ENCODE peak calls at places on chromosome 18, in ten cellular contexts. S is lower lobe of right lung, U is cardiac fibroblast, P is pancreas, Z is astrocyte of the spinal cord, J is neural progenitor cell, W is ovary, E is choroid plexus epithelial cell, M is heart right ventricle, K is fibroblast of villous mesenchyme. L is an unnamed sample.

GRCh38 chr18:59799383-59800015 is 100.3 kb upstream of the PMAIP1 start:
- DNase-seq in E (peak), Z (peak), U (no peak), M (no peak), S (no peak), P (no peak), W (no peak), J (no peak), K (peak), L (no peak)

GRCh38 chr18:12233378-12233777 is 20.8 kb upstream of the CIDEA start:
- DNase-seq in Z (peak), P (no peak), U (peak), K (peak), E (peak), M (no peak), J (no peak), W (no peak), S (no peak), L (no peak)

GRCh38 chr18:240175-240574 is 27.7 kb downstream of the THOC1 start:
- DNase-seq in P (no peak), W (no peak), J (no peak), Z (no peak), U (no peak), K (no peak), E (peak), S (no peak), M (no peak), L (peak)

GRCh38 chr18:28690100-28690499 is 513.2 kb upstream of the CDH2 start:
- DNase-seq in K (no peak), Z (no peak), M (no peak), E (no peak), U (no peak), W (no peak), S (no peak), P (no peak), J (no peak), L (no peak)

GRCh38 chr18:77068321-77068841 is 64.2 kb downstream of the MBP start:
- DNase-seq in P (no peak), E (peak), J (no peak), K (no peak), S (no peak), M (no peak), U (peak), Z (peak), W (no peak), L (peak)

GRCh38 chr18:42052137-42052708 is 97.2 kb downstream of the PIK3C3 start:
- DNase-seq in K (peak), M (no peak), U (peak), J (peak), P (no peak), S (no peak), Z (peak), W (no peak), E (peak), L (peak)

GRCh38 chr18:79579807-79580480 is 99.7 kb upstream of the CTDP1 start:
- DNase-seq in K (no peak), S (peak), M (no peak), W (peak), Z (no peak), J (no peak), U (no peak), P (no peak), E (no peak), L (no peak)

GRCh38 chr18:69944434-69944833 is 3.2 kb downstream of the CD226 start:
- DNase-seq in M (no peak), P (no peak), E (no peak), J (no peak), U (no peak), K (no peak), S (no peak), Z (no peak), W (no peak), L (no peak)

GRCh38 chr18:79117380-79117779 is 48.2 kb downstream of the ATP9B start:
- DNase-seq in U (no peak), Z (no peak), K (peak), W (no peak), P (no peak), S (peak), J (no peak), E (peak), M (no peak), L (no peak)

GRCh38 chr18:22337311-22337710 is 80.4 kb downstream of the CTAGE1 start:
- DNase-seq in J (no peak), E (peak), M (no peak), P (no peak), S (no peak), W (no peak), U (peak), K (peak), Z (no peak), L (peak)

GRCh38 chr18:64403784-64404498 is 255.1 kb upstream of the LINC00305 start:
- DNase-seq in Z (peak), M (no peak), S (no peak), K (no peak), U (no peak), P (no peak), J (peak), W (no peak), E (peak), L (no peak)

GRCh38 chr18:54205951-54206350 is 18.5 kb downstream of the MBD2 start:
- DNase-seq in E (peak), M (no peak), S (no peak), J (no peak), U (peak), W (no peak), Z (peak), P (no peak), K (peak), L (peak)

GRCh38 chr18:53906681-53907080 is 317.8 kb downstream of the MBD2 start:
- DNase-seq in J (no peak), E (peak), K (no peak), W (no peak), M (peak), Z (peak), S (no peak), P (no peak), U (peak), L (peak)

GRCh38 chr18:57595347-57595746 is 8.8 kb upstream of the FECH start:
- DNase-seq in E (no peak), J (peak), U (no peak), S (no peak), W (no peak), M (no peak), Z (no peak), K (no peak), P (no peak), L (no peak)

GRCh38 chr18:13256444-13257305 is 38.1 kb downstream of the LDLRAD4 start:
- DNase-seq in P (no peak), U (no peak), E (no peak), M (no peak), K (no peak), Z (no peak), W (no peak), S (no peak), J (peak), L (no peak)

GRCh38 chr18:23257686-23258565 is 122.6 kb downstream of the CABLES1 start:
- DNase-seq in Z (peak), M (no peak), W (no peak), J (no peak), S (peak), E (peak), U (peak), K (peak), P (no peak), L (peak)

GRCh38 chr18:79849328-79850207 is 51.8 kb downstream of the KCNG2 start:
- DNase-seq in Z (no peak), W (no peak), M (no peak), K (no peak), S (no peak), J (no peak), P (no peak), E (no peak), U (no peak), L (no peak)

GRCh38 chr18:22314001-22314400 is 103.7 kb downstream of the CTAGE1 start:
- DNase-seq in K (peak), S (no peak), P (no peak), J (no peak), W (no peak), M (no peak), U (peak), Z (no peak), E (peak), L (peak)

GRCh38 chr18:76824136-76824676 is 1.8 kb downstream of the ZNF236 start:
- DNase-seq in J (no peak), K (no peak), S (no peak), W (no peak), E (no peak), P (no peak), Z (no peak), U (no peak), M (no peak), L (no peak)

GRCh38 chr18:24270358-24270936 is 127.2 kb downstream of the OSBPL1A start:
- DNase-seq in K (no peak), U (no peak), P (no peak), J (no peak), M (no peak), E (peak), S (no peak), Z (peak), W (no peak), L (no peak)
- H3K4me3 ChIP-seq in K (peak), U (peak), P (peak), J (peak), M (peak), E (peak), S (peak), Z (peak), W (peak), L (peak)

GRCh38 chr18:34224423-34225217 is at the start of gene NOL4:
- DNase-seq in K (no peak), P (peak), M (peak), Z (peak), E (peak), W (no peak), J (peak), S (peak), U (peak), L (no peak)
- TF ChIP-seq CTCF in K (no peak), P (no peak), M (peak), Z (peak), E (peak), W (no peak), J (peak), S (peak), U (no peak), L (no peak)

GRCh38 chr18:24398515-24398914 is 891 bp upstream of the OSBPL1A start:
- DNase-seq in M (no peak), P (no peak), U (no peak), J (peak), K (peak), Z (peak), S (no peak), E (peak), W (no peak), L (no peak)
- H3K4me3 ChIP-seq in M (peak), P (no peak), U (no peak), J (peak), K (peak), Z (peak), S (peak), E (peak), W (no peak), L (peak)

DNA sequence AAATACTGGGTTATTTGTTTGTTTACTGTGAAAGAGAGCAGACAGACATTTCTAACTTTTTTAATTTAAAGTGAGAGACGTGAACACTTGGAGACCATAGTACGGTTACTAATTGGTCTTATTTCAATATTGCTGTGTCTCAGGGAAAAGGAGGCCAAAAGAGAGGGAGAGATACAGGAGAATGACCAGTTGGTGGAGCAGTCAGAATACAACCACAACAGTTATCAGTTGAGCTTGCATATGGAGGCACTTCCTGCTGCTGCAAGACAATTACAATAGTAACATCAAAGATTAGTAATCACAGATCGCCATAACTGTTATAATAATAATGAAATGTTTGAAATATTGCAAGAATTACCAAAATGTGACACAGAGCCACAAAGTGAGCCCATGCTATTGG is 58.2 kb downstream of the TWSG1 start:
- DNase-seq in M (no peak), J (peak), P (no peak), W (no peak), U (peak), K (no peak), E (peak), Z (no peak), S (no peak), L (peak)
- TF ChIP-seq CTCF in M (no peak), J (no peak), P (no peak), W (no peak), U (peak), K (no peak), E (peak), Z (no peak), S (no peak), L (no peak)

DNA sequence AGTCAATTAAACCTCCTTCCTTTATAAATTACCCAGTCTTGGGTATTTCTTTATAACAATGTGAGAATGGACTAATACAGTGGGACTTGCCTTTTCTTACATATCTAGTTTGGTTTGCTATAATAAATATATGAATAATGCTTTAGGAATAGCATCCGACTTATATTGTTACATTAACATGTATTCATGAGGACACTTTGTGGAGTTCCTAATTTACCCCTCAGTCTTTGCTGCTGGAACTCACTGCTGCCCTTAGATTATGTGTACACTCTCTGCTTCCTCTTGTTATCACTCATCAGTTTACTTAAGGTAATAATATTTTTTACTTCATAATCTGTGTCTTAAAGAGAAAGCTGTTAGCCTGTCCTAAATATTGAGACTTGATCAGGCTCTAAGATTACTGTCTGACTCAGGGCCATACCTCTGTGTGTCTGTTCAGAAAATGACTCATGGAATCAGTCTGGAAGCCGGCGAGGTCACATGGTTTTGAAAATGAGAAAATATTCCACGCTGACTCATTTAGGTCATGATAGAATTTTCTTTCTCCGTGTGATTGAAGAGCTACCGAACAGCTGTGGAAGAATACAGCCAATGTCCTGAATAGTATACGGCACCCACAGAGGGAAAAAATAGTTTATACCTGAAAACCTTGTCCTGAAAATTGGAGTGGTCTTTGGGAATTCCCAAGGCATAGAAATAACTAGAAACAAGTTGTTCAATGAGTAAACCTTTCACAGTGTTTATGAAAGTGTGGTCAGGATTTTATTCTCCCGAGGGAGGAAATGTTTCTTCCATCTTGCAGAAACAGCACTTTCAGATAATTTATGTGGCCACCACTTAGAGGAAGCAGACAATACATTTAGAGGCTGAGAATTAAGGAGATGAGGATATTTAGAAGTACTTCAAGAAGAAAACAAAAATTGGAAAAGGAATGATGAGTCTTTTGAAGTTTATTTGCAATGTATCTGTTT is 156.4 kb downstream of the DSEL start:
- DNase-seq in K (peak), W (no peak), E (peak), Z (peak), J (no peak), M (peak), P (peak), U (peak), S (no peak), L (peak)
- H3K4me3 ChIP-seq in K (peak), W (peak), E (peak), Z (peak), J (no peak), M (peak), P (no peak), U (peak), S (peak), L (peak)

GRCh38 chr18:65752625-65753325 is 2.0 kb downstream of the CDH7 start:
- DNase-seq in U (no peak), E (no peak), P (no peak), Z (no peak), W (no peak), S (no peak), J (no peak), K (no peak), M (no peak), L (no peak)

GRCh38 chr18:65755616-65756015 is 4.8 kb downstream of the CDH7 start:
- DNase-seq in P (no peak), M (no peak), U (no peak), S (no peak), J (no peak), E (no peak), W (no peak), Z (no peak), K (no peak), L (no peak)

GRCh38 chr18:65754121-65754520 is 3.3 kb downstream of the CDH7 start:
- DNase-seq in S (no peak), P (no peak), Z (peak), M (no peak), U (no peak), E (peak), W (no peak), J (no peak), K (no peak), L (no peak)

GRCh38 chr18:65751145-65752085 is 603 bp downstream of the CDH7 start:
- DNase-seq in W (no peak), U (no peak), K (no peak), P (no peak), S (peak), J (peak), M (no peak), Z (no peak), E (no peak), L (no peak)

DNA sequence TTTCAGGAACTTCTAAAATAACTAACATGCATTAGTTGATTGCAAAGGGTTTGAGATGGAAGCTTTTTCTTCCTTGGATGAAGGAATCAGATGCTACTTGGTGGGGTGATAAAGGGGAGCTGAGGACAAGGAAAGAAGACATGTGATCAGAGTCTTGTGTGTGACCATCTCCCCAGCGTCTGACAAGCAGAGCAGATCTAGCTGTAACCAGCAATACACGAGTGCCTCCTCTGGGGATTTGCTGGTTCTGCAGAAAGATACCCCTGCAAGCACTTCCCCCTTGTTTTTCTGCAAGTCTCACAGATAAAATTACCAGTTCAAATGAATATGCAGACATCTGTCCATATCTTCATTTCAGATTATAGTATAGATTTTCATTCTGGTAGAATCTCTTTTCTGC is 2.7 kb downstream of the CDH7 start:
- DNase-seq in W (no peak), E (peak), K (no peak), S (no peak), J (peak), P (no peak), M (no peak), Z (peak), U (no peak), L (peak)
- TF ChIP-seq CTCF in W (no peak), E (peak), K (no peak), S (peak), J (peak), P (no peak), M (peak), Z (peak), U (no peak), L (peak)

GRCh38 chr18:75068682-75069435 is 140.1 kb downstream of the PTGR3 start:
- DNase-seq in E (no peak), Z (no peak), J (no peak), W (no peak), S (no peak), P (no peak), U (peak), K (no peak), M (no peak), L (peak)
- H3K4me3 ChIP-seq in E (no peak), Z (no peak), J (no peak), W (no peak), S (no peak), P (no peak), U (no peak), K (no peak), M (no peak), L (no peak)

GRCh38 chr18:38297910-38298309 is 732.3 kb upstream of the CELF4 start:
- DNase-seq in S (no peak), J (no peak), U (no peak), E (no peak), Z (no peak), K (no peak), M (no peak), P (no peak), W (no peak), L (no peak)

GRCh38 chr18:38305941-38306340 is 740.3 kb upstream of the CELF4 start:
- DNase-seq in M (no peak), W (no peak), J (no peak), Z (no peak), K (no peak), E (no peak), S (no peak), P (no peak), U (no peak), L (no peak)

GRCh38 chr18:38301621-38302020 is 736.0 kb upstream of the CELF4 start:
- DNase-seq in J (no peak), E (peak), U (no peak), S (no peak), P (no peak), K (no peak), Z (no peak), W (no peak), M (no peak), L (no peak)
- TF ChIP-seq CTCF in J (no peak), E (no peak), U (no peak), S (no peak), P (no peak), K (no peak), Z (no peak), W (no peak), M (no peak), L (no peak)

GRCh38 chr18:31683968-31684278 is 458 bp downstream of the B4GALT6 start:
- DNase-seq in Z (peak), S (no peak), J (no peak), U (no peak), P (no peak), W (no peak), M (no peak), K (no peak), E (no peak), L (no peak)
- H3K4me3 ChIP-seq in Z (peak), S (peak), J (peak), U (peak), P (no peak), W (peak), M (peak), K (peak), E (peak), L (peak)

DNA sequence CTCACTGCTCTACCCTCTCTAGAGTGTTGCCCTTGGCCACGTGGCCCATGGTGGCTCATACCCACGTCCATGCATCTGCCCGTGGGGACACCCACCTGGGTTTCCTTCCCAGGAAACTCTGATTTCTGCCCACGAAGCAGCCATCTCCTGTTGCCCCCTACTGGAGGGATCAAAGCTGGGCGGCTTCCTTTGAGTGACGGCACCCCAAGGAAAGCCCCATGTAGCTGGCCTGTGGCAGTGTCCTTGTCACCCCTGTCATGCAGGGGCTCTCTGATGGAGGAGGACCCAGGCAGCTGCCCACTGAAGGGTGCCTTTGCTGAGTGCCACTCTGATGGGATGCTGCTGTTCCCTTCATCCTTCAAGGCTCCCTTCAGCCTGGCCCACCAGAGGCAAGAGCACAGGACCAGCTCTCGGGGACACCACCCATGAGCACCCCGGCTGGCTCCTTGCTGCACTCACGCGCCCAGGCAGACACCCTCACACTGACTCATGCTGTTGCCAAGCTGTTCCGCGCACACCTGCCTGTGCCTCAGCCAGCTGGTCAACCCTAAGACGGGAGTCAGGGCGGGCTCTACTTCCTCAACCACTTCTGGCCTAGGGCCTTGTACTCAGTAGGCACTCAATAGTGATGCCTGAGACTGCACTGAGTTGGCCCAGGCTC is 101.1 kb downstream of the CTIF start:
- DNase-seq in E (no peak), S (no peak), M (no peak), J (peak), K (no peak), U (no peak), Z (no peak), P (no peak), W (no peak), L (no peak)
- TF ChIP-seq CTCF in E (peak), S (no peak), M (peak), J (peak), K (peak), U (peak), Z (peak), P (no peak), W (no peak), L (peak)

L was measured in fibroblast of pulmonary artery.